ENCODE peak calls at places on chromosome 11, in eight cellular contexts. One of them, this sample, is unnamed.

GRCh38 chr11:6623391-6624363 is 4.5 kb upstream of the TPP1 start:
- DNase-seq in GM12865: no peak
- DNase-seq in brain microvascular endothelial cell: no peak
- DNase-seq in HepG2: no peak
- DNase-seq in DND-41: no peak
- DNase-seq in OCI-LY7: no peak
- DNase-seq in hepatocyte: no peak
- DNase-seq in A549: no peak
- DNase-seq in this sample: no peak

GRCh38 chr11:107576497-107577086 is 11.1 kb upstream of the ALKBH8 start:
- DNase-seq in GM12865: peak
- DNase-seq in brain microvascular endothelial cell: peak
- DNase-seq in HepG2: peak
- DNase-seq in DND-41: peak
- DNase-seq in OCI-LY7: peak
- DNase-seq in hepatocyte: peak
- DNase-seq in A549: no peak
- DNase-seq in this sample: no peak

GRCh38 chr11:77080643-77081210 is 14.0 kb downstream of the CAPN5 start:
- DNase-seq in GM12865: no peak
- DNase-seq in brain microvascular endothelial cell: peak
- DNase-seq in HepG2: no peak
- DNase-seq in DND-41: no peak
- DNase-seq in OCI-LY7: no peak
- DNase-seq in hepatocyte: no peak
- DNase-seq in A549: no peak
- DNase-seq in this sample: no peak

GRCh38 chr11:33709471-33709870 is 8.8 kb upstream of the C11orf91 start:
- DNase-seq in GM12865: no peak
- DNase-seq in brain microvascular endothelial cell: no peak
- DNase-seq in HepG2: no peak
- DNase-seq in DND-41: no peak
- DNase-seq in OCI-LY7: no peak
- DNase-seq in hepatocyte: no peak
- DNase-seq in A549: no peak
- DNase-seq in this sample: no peak

GRCh38 chr11:119093951-119094815 is 7.5 kb downstream of the DPAGT1 start:
- DNase-seq in GM12865: peak
- DNase-seq in brain microvascular endothelial cell: peak
- DNase-seq in HepG2: no peak
- DNase-seq in DND-41: peak
- DNase-seq in OCI-LY7: peak
- DNase-seq in hepatocyte: peak
- DNase-seq in A549: no peak
- DNase-seq in this sample: no peak

GRCh38 chr11:2590131-2590950 is 109.5 kb downstream of the KCNQ1OT1 start:
- DNase-seq in GM12865: no peak
- DNase-seq in brain microvascular endothelial cell: no peak
- DNase-seq in HepG2: no peak
- DNase-seq in DND-41: peak
- DNase-seq in OCI-LY7: no peak
- DNase-seq in hepatocyte: no peak
- DNase-seq in A549: no peak
- DNase-seq in this sample: no peak

GRCh38 chr11:119664063-119664572 is 64.9 kb downstream of the NECTIN1 start:
- DNase-seq in GM12865: no peak
- DNase-seq in brain microvascular endothelial cell: no peak
- DNase-seq in HepG2: peak
- DNase-seq in DND-41: no peak
- DNase-seq in OCI-LY7: no peak
- DNase-seq in hepatocyte: peak
- DNase-seq in A549: no peak
- DNase-seq in this sample: no peak

GRCh38 chr11:128394436-128395089 is 192.8 kb downstream of the ETS1 start:
- DNase-seq in GM12865: no peak
- DNase-seq in brain microvascular endothelial cell: peak
- DNase-seq in HepG2: no peak
- DNase-seq in DND-41: no peak
- DNase-seq in OCI-LY7: no peak
- DNase-seq in hepatocyte: no peak
- DNase-seq in A549: no peak
- DNase-seq in this sample: no peak

GRCh38 chr11:76752321-76753175 is 30.6 kb upstream of the TSKU start:
- DNase-seq in GM12865: no peak
- DNase-seq in brain microvascular endothelial cell: peak
- DNase-seq in HepG2: no peak
- DNase-seq in DND-41: no peak
- DNase-seq in OCI-LY7: no peak
- DNase-seq in hepatocyte: peak
- DNase-seq in A549: no peak
- DNase-seq in this sample: no peak

GRCh38 chr11:35029979-35030378 is 109.0 kb upstream of the CD44 start:
- DNase-seq in GM12865: peak
- DNase-seq in brain microvascular endothelial cell: peak
- DNase-seq in HepG2: no peak
- DNase-seq in DND-41: no peak
- DNase-seq in OCI-LY7: no peak
- DNase-seq in hepatocyte: no peak
- DNase-seq in A549: peak
- DNase-seq in this sample: no peak

GRCh38 chr11:12232819-12233601 is 122.6 kb downstream of the MICAL2 start:
- DNase-seq in GM12865: no peak
- DNase-seq in brain microvascular endothelial cell: peak
- DNase-seq in HepG2: no peak
- DNase-seq in DND-41: no peak
- DNase-seq in OCI-LY7: no peak
- DNase-seq in hepatocyte: no peak
- DNase-seq in A549: peak
- DNase-seq in this sample: no peak

GRCh38 chr11:132349806-132350733 is 979.7 kb downstream of the NTM start:
- DNase-seq in GM12865: no peak
- DNase-seq in brain microvascular endothelial cell: peak
- DNase-seq in HepG2: no peak
- DNase-seq in DND-41: no peak
- DNase-seq in OCI-LY7: no peak
- DNase-seq in hepatocyte: no peak
- DNase-seq in A549: no peak
- DNase-seq in this sample: no peak

GRCh38 chr11:93194673-93195291 is 3.0 kb downstream of the SLC36A4 start:
- DNase-seq in GM12865: no peak
- DNase-seq in brain microvascular endothelial cell: no peak
- DNase-seq in HepG2: no peak
- DNase-seq in DND-41: no peak
- DNase-seq in OCI-LY7: no peak
- DNase-seq in hepatocyte: no peak
- DNase-seq in A549: no peak
- DNase-seq in this sample: no peak

GRCh38 chr11:17776213-17776875 is 41.8 kb downstream of the KCNC1 start:
- DNase-seq in GM12865: no peak
- DNase-seq in brain microvascular endothelial cell: no peak
- DNase-seq in HepG2: no peak
- DNase-seq in DND-41: no peak
- DNase-seq in OCI-LY7: no peak
- DNase-seq in hepatocyte: no peak
- DNase-seq in A549: no peak
- DNase-seq in this sample: no peak

GRCh38 chr11:22466809-22467208 is 128.6 kb downstream of the SLC17A6 start:
- DNase-seq in GM12865: no peak
- DNase-seq in brain microvascular endothelial cell: peak
- DNase-seq in HepG2: no peak
- DNase-seq in DND-41: no peak
- DNase-seq in OCI-LY7: no peak
- DNase-seq in hepatocyte: peak
- DNase-seq in A549: peak
- DNase-seq in this sample: no peak

GRCh38 chr11:35567737-35568465 is 42.5 kb upstream of the PAMR1 start:
- DNase-seq in GM12865: no peak
- DNase-seq in brain microvascular endothelial cell: no peak
- DNase-seq in HepG2: no peak
- DNase-seq in DND-41: no peak
- DNase-seq in OCI-LY7: no peak
- DNase-seq in hepatocyte: no peak
- DNase-seq in A549: peak
- DNase-seq in this sample: no peak

GRCh38 chr11:898540-899190 is 11.9 kb downstream of the CHID1 start:
- DNase-seq in GM12865: no peak
- DNase-seq in brain microvascular endothelial cell: no peak
- DNase-seq in HepG2: peak
- DNase-seq in DND-41: no peak
- DNase-seq in OCI-LY7: no peak
- DNase-seq in hepatocyte: no peak
- DNase-seq in A549: peak
- DNase-seq in this sample: no peak

GRCh38 chr11:10348650-10349280 is 43.9 kb downstream of the ADM start:
- DNase-seq in GM12865: no peak
- DNase-seq in brain microvascular endothelial cell: no peak
- DNase-seq in HepG2: peak
- DNase-seq in DND-41: no peak
- DNase-seq in OCI-LY7: no peak
- DNase-seq in hepatocyte: no peak
- DNase-seq in A549: no peak
- DNase-seq in this sample: no peak

GRCh38 chr11:78195917-78196545 is 7.3 kb downstream of the USP35 start:
- DNase-seq in GM12865: no peak
- DNase-seq in brain microvascular endothelial cell: no peak
- DNase-seq in HepG2: no peak
- DNase-seq in DND-41: no peak
- DNase-seq in OCI-LY7: no peak
- DNase-seq in hepatocyte: no peak
- DNase-seq in A549: no peak
- DNase-seq in this sample: no peak

GRCh38 chr11:10293423-10294288 is at the start of gene SBF2:
- DNase-seq in GM12865: peak
- DNase-seq in brain microvascular endothelial cell: peak
- DNase-seq in HepG2: peak
- DNase-seq in DND-41: peak
- DNase-seq in OCI-LY7: peak
- DNase-seq in hepatocyte: peak
- DNase-seq in A549: peak
- DNase-seq in this sample: no peak

GRCh38 chr11:15657264-15657663 is 542.5 kb downstream of the INSC start:
- DNase-seq in GM12865: no peak
- DNase-seq in brain microvascular endothelial cell: no peak
- DNase-seq in HepG2: no peak
- DNase-seq in DND-41: no peak
- DNase-seq in OCI-LY7: no peak
- DNase-seq in hepatocyte: no peak
- DNase-seq in A549: no peak
- DNase-seq in this sample: no peak

GRCh38 chr11:88051386-88051785 is 123.9 kb downstream of the RAB38 start:
- DNase-seq in GM12865: no peak
- DNase-seq in brain microvascular endothelial cell: no peak
- DNase-seq in HepG2: peak
- DNase-seq in DND-41: no peak
- DNase-seq in OCI-LY7: no peak
- DNase-seq in hepatocyte: no peak
- DNase-seq in A549: peak
- DNase-seq in this sample: no peak
- H3K4me3 ChIP-seq in GM12865: no peak
- H3K4me3 ChIP-seq in brain microvascular endothelial cell: no peak
- H3K4me3 ChIP-seq in HepG2: no peak
- H3K4me3 ChIP-seq in DND-41: no peak
- H3K4me3 ChIP-seq in OCI-LY7: no peak
- H3K4me3 ChIP-seq in hepatocyte: no peak
- H3K4me3 ChIP-seq in A549: no peak
- H3K4me3 ChIP-seq in this sample: no peak

GRCh38 chr11:60345489-60345888 is 18.4 kb downstream of the MS4A6E start:
- DNase-seq in GM12865: peak
- DNase-seq in brain microvascular endothelial cell: peak
- DNase-seq in HepG2: peak
- DNase-seq in DND-41: peak
- DNase-seq in OCI-LY7: peak
- DNase-seq in hepatocyte: peak
- DNase-seq in A549: peak
- DNase-seq in this sample: no peak
- TF ChIP-seq CTCF in GM12865: peak
- TF ChIP-seq CTCF in brain microvascular endothelial cell: peak
- TF ChIP-seq CTCF in HepG2: peak
- TF ChIP-seq CTCF in DND-41: peak
- TF ChIP-seq CTCF in OCI-LY7: peak
- TF ChIP-seq CTCF in hepatocyte: peak
- TF ChIP-seq CTCF in A549: no peak
- TF ChIP-seq CTCF in this sample: peak

GRCh38 chr11:102196816-102197215 is 86.6 kb downstream of the YAP1 start:
- DNase-seq in GM12865: no peak
- DNase-seq in brain microvascular endothelial cell: no peak
- DNase-seq in HepG2: no peak
- DNase-seq in DND-41: no peak
- DNase-seq in OCI-LY7: no peak
- DNase-seq in hepatocyte: no peak
- DNase-seq in A549: no peak
- DNase-seq in this sample: no peak
- H3K4me3 ChIP-seq in GM12865: no peak
- H3K4me3 ChIP-seq in brain microvascular endothelial cell: no peak
- H3K4me3 ChIP-seq in HepG2: no peak
- H3K4me3 ChIP-seq in DND-41: no peak
- H3K4me3 ChIP-seq in OCI-LY7: no peak
- H3K4me3 ChIP-seq in hepatocyte: no peak
- H3K4me3 ChIP-seq in A549: no peak
- H3K4me3 ChIP-seq in this sample: no peak

GRCh38 chr11:64801591-64802369 is 1.2 kb downstream of the MAP4K2 start:
- DNase-seq in GM12865: no peak
- DNase-seq in brain microvascular endothelial cell: no peak
- DNase-seq in HepG2: no peak
- DNase-seq in DND-41: no peak
- DNase-seq in OCI-LY7: peak
- DNase-seq in hepatocyte: no peak
- DNase-seq in A549: no peak
- DNase-seq in this sample: no peak

GRCh38 chr11:64804346-64805210 is 1.6 kb upstream of the MAP4K2 start:
- DNase-seq in GM12865: no peak
- DNase-seq in brain microvascular endothelial cell: no peak
- DNase-seq in HepG2: no peak
- DNase-seq in DND-41: no peak
- DNase-seq in OCI-LY7: peak
- DNase-seq in hepatocyte: no peak
- DNase-seq in A549: peak
- DNase-seq in this sample: no peak

GRCh38 chr11:64803846-64804345 is 882 bp upstream of the MAP4K2 start:
- DNase-seq in GM12865: no peak
- DNase-seq in brain microvascular endothelial cell: no peak
- DNase-seq in HepG2: no peak
- DNase-seq in DND-41: peak
- DNase-seq in OCI-LY7: no peak
- DNase-seq in hepatocyte: no peak
- DNase-seq in A549: no peak
- DNase-seq in this sample: no peak

GRCh38 chr11:64802370-64803162 is 448 bp downstream of the MAP4K2 start:
- DNase-seq in GM12865: peak
- DNase-seq in brain microvascular endothelial cell: no peak
- DNase-seq in HepG2: no peak
- DNase-seq in DND-41: peak
- DNase-seq in OCI-LY7: peak
- DNase-seq in hepatocyte: no peak
- DNase-seq in A549: no peak
- DNase-seq in this sample: no peak

GRCh38 chr11:64803163-64803845 is at the start of gene MAP4K2:
- DNase-seq in GM12865: peak
- DNase-seq in brain microvascular endothelial cell: peak
- DNase-seq in HepG2: peak
- DNase-seq in DND-41: peak
- DNase-seq in OCI-LY7: peak
- DNase-seq in hepatocyte: peak
- DNase-seq in A549: peak
- DNase-seq in this sample: no peak
- TF ChIP-seq CTCF in GM12865: no peak
- TF ChIP-seq CTCF in brain microvascular endothelial cell: peak
- TF ChIP-seq CTCF in HepG2: peak
- TF ChIP-seq CTCF in DND-41: peak
- TF ChIP-seq CTCF in OCI-LY7: peak
- TF ChIP-seq CTCF in hepatocyte: peak
- TF ChIP-seq CTCF in A549: peak
- TF ChIP-seq CTCF in this sample: no peak

This sample was measured in GM12864.